ENCODE peak calls at places on chromosome 20, in seven cellular contexts. L, A, U, D, I, C and S are unnamed samples. For H3K4me1, the result is how much of the 10 kb centered on the place peaks cover.

GRCh38 chr20:31704225-31705119 is 18.2 kb downstream of the BCL2L1 start:
- DNase-seq in U (peak), D (peak), C (no peak), I (no peak), A (no peak), L (peak), S (peak)

GRCh38 chr20:59807909-59808728 is 125.3 kb downstream of the SYCP2 start:
- DNase-seq in C (peak), I (peak), D (no peak), A (peak), U (no peak), L (no peak), S (no peak)

GRCh38 chr20:4026093-4026601 is 10.8 kb upstream of the RNF24 start:
- DNase-seq in I (no peak), D (peak), L (peak), A (peak), C (no peak), U (peak), S (no peak)

GRCh38 chr20:62155428-62156253 is 12.1 kb downstream of the SS18L1 start:
- DNase-seq in A (no peak), D (peak), I (no peak), U (no peak), L (no peak), C (no peak), S (no peak)

GRCh38 chr20:35702051-35702823 is 3.0 kb downstream of the ROMO1 start:
- DNase-seq in D (no peak), C (peak), I (no peak), L (no peak), A (peak), U (peak), S (peak)

GRCh38 chr20:57795347-57795697 is 85.5 kb upstream of the PMEPA1 start:
- DNase-seq in U (peak), A (no peak), C (peak), D (no peak), L (no peak), I (no peak), S (no peak)

GRCh38 chr20:63246490-63247284 is 7.6 kb downstream of the NKAIN4 start:
- DNase-seq in C (no peak), D (peak), L (no peak), A (no peak), U (no peak), I (no peak), S (no peak)

GRCh38 chr20:14992961-14993360 is 655.5 kb upstream of the FLRT3 start:
- DNase-seq in U (peak), C (no peak), L (no peak), D (no peak), A (no peak), I (no peak), S (no peak)

GRCh38 chr20:53736122-53736756 is 142.6 kb upstream of the ZNF217 start:
- DNase-seq in L (peak), D (no peak), A (no peak), U (peak), I (no peak), C (no peak), S (no peak)
- H3K4me1 ChIP-seq in L (half or more), D (half or more), A (under half), U (half or more), I (under half), C (under half), S (under half)

DNA sequence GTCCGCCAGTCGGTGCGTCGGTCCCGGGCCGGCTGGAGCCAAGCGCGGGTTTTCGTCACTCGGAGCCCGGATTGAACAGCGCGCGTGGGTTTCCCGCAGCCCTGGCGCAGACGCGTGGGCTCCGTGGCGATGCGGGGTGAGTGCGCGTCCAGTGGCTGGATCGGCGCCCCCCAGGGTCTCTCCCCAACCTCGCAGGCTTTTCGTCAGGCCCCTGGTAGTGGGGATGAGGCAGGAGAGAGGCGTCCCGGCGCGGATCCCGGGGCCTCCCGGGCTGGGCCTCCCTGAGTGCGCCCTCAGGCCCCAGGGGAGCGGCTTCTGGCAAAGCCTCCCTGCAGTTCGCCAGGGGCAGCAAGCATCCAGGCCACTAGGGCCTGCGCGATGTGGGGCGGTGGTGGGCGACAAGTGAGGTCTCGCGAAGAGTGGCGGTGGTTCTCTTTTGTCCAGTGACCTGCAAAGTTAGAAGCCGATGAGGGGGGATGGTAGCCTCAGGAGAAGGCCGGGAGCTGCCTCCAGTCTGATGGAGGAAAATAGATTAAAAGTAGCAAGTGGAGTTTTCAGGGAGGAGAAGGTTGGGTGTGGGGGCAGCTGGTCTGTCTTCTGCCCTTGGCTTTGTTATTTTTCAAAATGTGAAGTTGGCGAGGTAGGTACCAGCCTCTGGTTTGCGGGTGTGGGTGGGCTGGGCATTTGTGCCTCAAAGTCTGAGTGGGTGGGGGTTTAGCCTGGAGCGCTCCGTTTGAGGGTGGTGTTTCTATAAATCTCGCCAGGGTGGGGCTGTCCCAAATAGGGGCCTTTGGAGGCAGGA is 1.6 kb downstream of the TOX2 start:
- DNase-seq in U (no peak), L (peak), A (no peak), I (peak), D (peak), C (no peak), S (no peak)
- H3K4me3 ChIP-seq in U (peak), L (peak), A (peak), I (peak), D (peak), C (peak), S (peak)

DNA sequence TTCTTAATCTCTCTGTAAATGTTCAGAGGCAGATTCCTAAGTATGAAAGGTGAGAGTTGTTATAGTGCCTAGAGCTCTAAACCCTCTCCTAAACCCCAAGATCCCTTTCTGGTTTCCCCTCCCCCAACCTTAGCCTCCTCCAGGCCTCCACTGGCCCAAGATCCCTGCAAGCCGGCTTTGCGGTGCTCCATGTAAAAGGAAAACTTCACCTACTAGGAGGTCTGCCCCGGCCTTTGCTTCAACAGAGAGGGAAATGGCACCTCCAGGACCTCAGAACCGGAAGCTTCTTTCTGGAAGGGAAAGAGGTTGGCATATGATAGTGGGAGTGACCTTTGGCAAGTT is 2.3 kb downstream of the RRBP1 start:
- DNase-seq in C (no peak), I (peak), L (peak), D (peak), U (no peak), A (no peak), S (no peak)
- H3K4me1 ChIP-seq in C (under half), I (under half), L (under half), D (under half), U (under half), A (under half), S (half or more)

DNA sequence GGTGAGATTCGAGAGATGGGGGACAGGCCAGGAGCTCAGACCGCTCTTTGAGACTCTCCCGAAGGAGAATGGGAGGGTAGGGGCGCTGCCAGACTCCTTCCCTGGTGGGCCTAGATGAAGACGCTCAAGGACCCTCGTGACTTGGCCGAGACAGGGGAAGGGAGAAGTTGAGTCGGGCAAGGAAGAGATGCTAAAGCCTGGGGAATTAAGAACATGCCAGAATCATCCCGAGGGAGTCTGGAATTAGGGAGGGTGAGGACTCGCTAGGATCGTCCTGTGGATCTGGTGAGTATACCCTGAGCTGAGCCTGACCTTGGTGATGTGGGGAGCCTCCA is 529 bp downstream of the UBE2C start:
- DNase-seq in D (no peak), U (no peak), I (no peak), A (no peak), C (no peak), L (no peak), S (no peak)
- H3K4me3 ChIP-seq in D (peak), U (peak), I (peak), A (peak), C (peak), L (peak), S (peak)

GRCh38 chr20:33296206-33296605 is 13.2 kb downstream of the BPIFB1 start:
- DNase-seq in C (no peak), L (no peak), U (no peak), I (no peak), D (no peak), A (no peak), S (no peak)

GRCh38 chr20:33303595-33303994 is 20.6 kb downstream of the BPIFB1 start:
- DNase-seq in C (no peak), A (no peak), U (no peak), D (no peak), I (no peak), L (no peak), S (no peak)

GRCh38 chr20:33299111-33299603 is 16.1 kb downstream of the BPIFB1 start:
- DNase-seq in I (peak), C (peak), L (peak), U (peak), D (peak), A (peak), S (peak)

GRCh38 chr20:33301192-33301930 is 18.3 kb downstream of the BPIFB1 start:
- DNase-seq in U (peak), D (peak), A (no peak), C (no peak), L (no peak), I (no peak), S (no peak)

DNA sequence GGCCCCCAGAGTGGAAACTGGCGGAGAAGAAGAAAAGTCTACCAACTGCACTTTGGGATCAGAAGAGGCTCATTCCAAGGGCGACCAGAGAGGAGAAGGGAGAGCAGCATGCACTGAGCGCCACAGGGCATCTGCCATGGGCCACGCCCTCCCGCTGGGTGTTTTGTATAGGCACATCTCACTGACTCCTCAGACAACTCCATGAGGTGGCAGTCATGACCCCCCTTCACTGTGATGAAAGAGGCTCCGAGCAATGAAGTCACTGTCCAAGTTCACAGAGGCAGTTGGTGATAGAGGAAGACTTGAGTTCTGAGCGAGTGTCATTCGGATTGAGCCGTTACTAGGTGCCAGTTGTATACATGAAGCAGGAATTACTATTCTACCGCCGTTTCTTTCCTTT is 15.4 kb downstream of the BPIFB1 start:
- DNase-seq in L (no peak), C (no peak), D (peak), U (no peak), A (no peak), I (no peak), S (no peak)
- H3K4me1 ChIP-seq in L (under half), C (under half), D (under half), U (under half), A (under half), I (under half), S (under half)

GRCh38 chr20:25246182-25246943 is 1.5 kb upstream of the PYGB start:
- DNase-seq in U (no peak), I (no peak), L (no peak), C (no peak), D (no peak), A (peak), S (no peak)
- H3K4me3 ChIP-seq in U (no peak), I (peak), L (peak), C (peak), D (peak), A (peak), S (no peak)